ENCODE peak calls at places on chromosome 20, in four cellular contexts. One of them, this sample, is unnamed.

GRCh38 chr20:50758469-50758868 is 27.1 kb downstream of the PARD6B start:
- DNase-seq in activated CD4-positive, alpha-beta T cell treated with anti-CD3 and anti-CD28 coated beads for 1 hour: no peak
- DNase-seq in aorta: no peak
- DNase-seq in H9: no peak
- DNase-seq in this sample: no peak

GRCh38 chr20:48717095-48717958 is 110.5 kb downstream of the PREX1 start:
- DNase-seq in aorta: no peak
- DNase-seq in activated CD4-positive, alpha-beta T cell treated with anti-CD3 and anti-CD28 coated beads for 1 hour: no peak
- DNase-seq in H9: no peak
- DNase-seq in this sample: no peak

GRCh38 chr20:33127422-33128097 is 40.4 kb upstream of the BPIFA2 start:
- DNase-seq in H9: no peak
- DNase-seq in activated CD4-positive, alpha-beta T cell treated with anti-CD3 and anti-CD28 coated beads for 1 hour: no peak
- DNase-seq in aorta: no peak
- DNase-seq in this sample: no peak

GRCh38 chr20:32357869-32358631 is at the start of gene ASXL1:
- DNase-seq in activated CD4-positive, alpha-beta T cell treated with anti-CD3 and anti-CD28 coated beads for 1 hour: peak; percentile 92
- DNase-seq in aorta: peak; percentile 99
- DNase-seq in H9: peak; percentile 99
- DNase-seq in this sample: peak; percentile 88

GRCh38 chr20:11051146-11051545 is 377.3 kb upstream of the JAG1 start:
- DNase-seq in aorta: no peak
- DNase-seq in H9: no peak
- DNase-seq in activated CD4-positive, alpha-beta T cell treated with anti-CD3 and anti-CD28 coated beads for 1 hour: no peak
- DNase-seq in this sample: no peak

GRCh38 chr20:56994006-56994405 is 272.4 kb downstream of the BMP7 start:
- DNase-seq in activated CD4-positive, alpha-beta T cell treated with anti-CD3 and anti-CD28 coated beads for 1 hour: no peak
- DNase-seq in aorta: no peak
- DNase-seq in H9: no peak
- DNase-seq in this sample: no peak

GRCh38 chr20:55417797-55418196 is 587.5 kb downstream of the CBLN4 start:
- DNase-seq in activated CD4-positive, alpha-beta T cell treated with anti-CD3 and anti-CD28 coated beads for 1 hour: no peak
- DNase-seq in H9: no peak
- DNase-seq in aorta: no peak
- DNase-seq in this sample: no peak

GRCh38 chr20:61185181-61185580 is 66.9 kb upstream of the CDH4 start:
- DNase-seq in H9: no peak
- DNase-seq in activated CD4-positive, alpha-beta T cell treated with anti-CD3 and anti-CD28 coated beads for 1 hour: no peak
- DNase-seq in aorta: no peak
- DNase-seq in this sample: no peak

GRCh38 chr20:9027626-9028025 is 41.3 kb upstream of the PLCB4 start:
- DNase-seq in aorta: no peak
- DNase-seq in activated CD4-positive, alpha-beta T cell treated with anti-CD3 and anti-CD28 coated beads for 1 hour: no peak
- DNase-seq in H9: no peak
- DNase-seq in this sample: no peak

GRCh38 chr20:2535711-2536561 is 437 bp upstream of the TMC2 start:
- DNase-seq in H9: no peak
- DNase-seq in aorta: no peak
- DNase-seq in activated CD4-positive, alpha-beta T cell treated with anti-CD3 and anti-CD28 coated beads for 1 hour: no peak
- DNase-seq in this sample: no peak

GRCh38 chr20:8579060-8579459 is 447.0 kb downstream of the PLCB1 start:
- DNase-seq in activated CD4-positive, alpha-beta T cell treated with anti-CD3 and anti-CD28 coated beads for 1 hour: no peak
- DNase-seq in H9: no peak
- DNase-seq in aorta: no peak
- DNase-seq in this sample: no peak

GRCh38 chr20:49945701-49946477 is 9.7 kb downstream of the RNF114 start:
- DNase-seq in H9: no peak
- DNase-seq in aorta: peak; percentile 32
- DNase-seq in activated CD4-positive, alpha-beta T cell treated with anti-CD3 and anti-CD28 coated beads for 1 hour: no peak
- DNase-seq in this sample: no peak

GRCh38 chr20:33704197-33704924 is 15.7 kb downstream of the PXMP4 start:
- DNase-seq in activated CD4-positive, alpha-beta T cell treated with anti-CD3 and anti-CD28 coated beads for 1 hour: no peak
- DNase-seq in H9: no peak
- DNase-seq in aorta: no peak
- DNase-seq in this sample: no peak

GRCh38 chr20:22515264-22515663 is 69.1 kb downstream of the FOXA2 start:
- DNase-seq in aorta: no peak
- DNase-seq in H9: peak; percentile 12
- DNase-seq in activated CD4-positive, alpha-beta T cell treated with anti-CD3 and anti-CD28 coated beads for 1 hour: no peak
- DNase-seq in this sample: no peak

GRCh38 chr20:3406481-3407425 is 716 bp downstream of the DNAAF9 start:
- DNase-seq in H9: peak; percentile 37
- DNase-seq in aorta: no peak
- DNase-seq in activated CD4-positive, alpha-beta T cell treated with anti-CD3 and anti-CD28 coated beads for 1 hour: no peak
- DNase-seq in this sample: peak; percentile 50

GRCh38 chr20:62832951-62833391 is 16.1 kb downstream of the COL9A3 start:
- DNase-seq in activated CD4-positive, alpha-beta T cell treated with anti-CD3 and anti-CD28 coated beads for 1 hour: no peak
- DNase-seq in H9: no peak
- DNase-seq in aorta: peak; percentile 50
- DNase-seq in this sample: peak; percentile 59

GRCh38 chr20:32482251-32483220 is 102.6 kb downstream of the NOL4L start:
- DNase-seq in activated CD4-positive, alpha-beta T cell treated with anti-CD3 and anti-CD28 coated beads for 1 hour: no peak
- DNase-seq in aorta: peak; percentile 83
- DNase-seq in H9: peak; percentile 68
- DNase-seq in this sample: peak; percentile 68

GRCh38 chr20:29427201-29428060 is 1830.0 kb upstream of the DEFB115 start:
- DNase-seq in activated CD4-positive, alpha-beta T cell treated with anti-CD3 and anti-CD28 coated beads for 1 hour: no peak
- DNase-seq in aorta: no peak
- DNase-seq in H9: no peak
- DNase-seq in this sample: no peak

This sample was measured in CD14-positive monocyte.